ENCODE peak calls at places on chromosomes 12 and 14, in six cellular contexts. L is activated T-helper 2 cell treated with anti-CD3 and anti-CD28 coated beads, Interferon-gamma antibody, Interleukin-2, Interleukin-4, amounts not matched to agents 10 μg/mL and 5 μg/mL and 100 μg/mL, durations not matched to agents 14 hours and 24 hours and 36 hours; P is T-helper 9 cell; E is effector CD4-positive, alpha-beta T cell; I is GM03348; M is dorsolateral prefrontal cortex. X is an unnamed sample.

GRCh38 chr12:132426349-132427176 is 63.4 kb upstream of the FBRSL1 start:
- DNase-seq in E (no peak), P (no peak), L (no peak), I (no peak), M (no peak), X (no peak)

GRCh38 chr14:64918216-64918615 is 4.0 kb downstream of the CHURC1 start:
- DNase-seq in P (no peak), M (no peak), E (no peak), L (no peak), I (peak; percentile 54), X (no peak)

GRCh38 chr12:89544730-89545184 is 18.9 kb upstream of the POC1B start:
- DNase-seq in I (no peak), L (no peak), P (no peak), E (no peak), M (no peak), X (no peak)

GRCh38 chr12:46174061-46174662 is 94.7 kb downstream of the SLC38A1 start:
- DNase-seq in M (no peak), E (no peak), P (no peak), L (no peak), I (no peak), X (no peak)

GRCh38 chr12:51667269-51667668 is 76.2 kb downstream of the SCN8A start:
- DNase-seq in L (no peak), E (no peak), P (no peak), I (no peak), M (no peak), X (no peak)

GRCh38 chr12:119512772-119513497 is 80.6 kb upstream of the TMEM233 start:
- DNase-seq in L (no peak), M (no peak), P (no peak), I (no peak), E (no peak), X (no peak)

GRCh38 chr12:120060196-120060595 is 56.4 kb downstream of the RAB35 start:
- DNase-seq in L (no peak), P (no peak), I (no peak), M (no peak), E (no peak), X (no peak)

GRCh38 chr12:8886515-8887284 is 27.6 kb upstream of the PHC1 start:
- DNase-seq in M (no peak), L (no peak), I (no peak), E (no peak), P (no peak), X (no peak)

GRCh38 chr12:91931110-91931509 is 214.5 kb downstream of the BTG1 start:
- DNase-seq in E (no peak), M (no peak), I (no peak), P (no peak), L (no peak), X (no peak)

GRCh38 chr12:51958542-51958941 is 7.0 kb downstream of the ACVR1B start:
- DNase-seq in E (no peak), I (no peak), L (no peak), P (no peak), M (no peak), X (no peak)

GRCh38 chr14:55800443-55800842 is 220.4 kb downstream of the KTN1 start:
- DNase-seq in P (no peak), I (no peak), M (no peak), E (no peak), L (no peak), X (no peak)

GRCh38 chr14:49970474-49971147 is 77.7 kb downstream of the ARF6 start:
- DNase-seq in P (no peak), M (no peak), E (no peak), L (no peak), I (peak; percentile 23), X (no peak)

X was measured in naive thymus-derived CD8-positive, alpha-beta T cell.